ENCODE peak calls at places on chromosomes 7 and 10, in nine cellular contexts. One of them, this sample, is unnamed.

GRCh38 chr7:80047856-80048459 is 86.7 kb upstream of the GNAI1 start:
- DNase-seq in MCF 10A: no peak
- DNase-seq in T follicular helper cell: no peak
- DNase-seq in chondrocyte: no peak
- DNase-seq in H54: no peak
- DNase-seq in astrocyte of the spinal cord: no peak
- DNase-seq in ovary: no peak
- DNase-seq in fibroblast of mammary gland: peak
- DNase-seq in HFF-Myc: no peak
- DNase-seq in this sample: peak

GRCh38 chr10:78973901-78974408 is 94.8 kb upstream of the ZMIZ1 start:
- DNase-seq in chondrocyte: no peak
- DNase-seq in MCF 10A: peak
- DNase-seq in ovary: peak
- DNase-seq in HFF-Myc: peak
- DNase-seq in H54: peak
- DNase-seq in T follicular helper cell: peak
- DNase-seq in fibroblast of mammary gland: peak
- DNase-seq in astrocyte of the spinal cord: peak
- DNase-seq in this sample: peak

GRCh38 chr10:100876575-100877158 is 36.1 kb upstream of the SLF2 start:
- DNase-seq in astrocyte of the spinal cord: no peak
- DNase-seq in HFF-Myc: no peak
- DNase-seq in T follicular helper cell: no peak
- DNase-seq in ovary: no peak
- DNase-seq in MCF 10A: no peak
- DNase-seq in chondrocyte: peak
- DNase-seq in H54: no peak
- DNase-seq in fibroblast of mammary gland: no peak
- DNase-seq in this sample: no peak

GRCh38 chr10:124689911-124690498 is 54.2 kb downstream of the FAM53B start:
- DNase-seq in chondrocyte: no peak
- DNase-seq in H54: no peak
- DNase-seq in fibroblast of mammary gland: no peak
- DNase-seq in astrocyte of the spinal cord: no peak
- DNase-seq in ovary: no peak
- DNase-seq in T follicular helper cell: no peak
- DNase-seq in MCF 10A: no peak
- DNase-seq in HFF-Myc: no peak
- DNase-seq in this sample: no peak

GRCh38 chr10:34609287-34609940 is 205.7 kb downstream of the PARD3 start:
- DNase-seq in ovary: no peak
- DNase-seq in chondrocyte: no peak
- DNase-seq in HFF-Myc: no peak
- DNase-seq in H54: no peak
- DNase-seq in fibroblast of mammary gland: no peak
- DNase-seq in MCF 10A: no peak
- DNase-seq in T follicular helper cell: no peak
- DNase-seq in astrocyte of the spinal cord: no peak
- DNase-seq in this sample: no peak

GRCh38 chr10:63166742-63167258 is 33.7 kb downstream of the NRBF2 start:
- DNase-seq in fibroblast of mammary gland: peak
- DNase-seq in astrocyte of the spinal cord: peak
- DNase-seq in HFF-Myc: peak
- DNase-seq in H54: no peak
- DNase-seq in ovary: no peak
- DNase-seq in chondrocyte: no peak
- DNase-seq in T follicular helper cell: peak
- DNase-seq in MCF 10A: peak
- DNase-seq in this sample: peak

GRCh38 chr10:110138197-110138812 is 69.1 kb upstream of the MXI1 start:
- DNase-seq in MCF 10A: peak
- DNase-seq in T follicular helper cell: no peak
- DNase-seq in chondrocyte: no peak
- DNase-seq in HFF-Myc: peak
- DNase-seq in ovary: no peak
- DNase-seq in astrocyte of the spinal cord: peak
- DNase-seq in H54: no peak
- DNase-seq in fibroblast of mammary gland: peak
- DNase-seq in this sample: peak

GRCh38 chr10:82211331-82211730 is 336.3 kb downstream of the NRG3 start:
- DNase-seq in fibroblast of mammary gland: peak
- DNase-seq in H54: no peak
- DNase-seq in ovary: no peak
- DNase-seq in MCF 10A: no peak
- DNase-seq in chondrocyte: no peak
- DNase-seq in HFF-Myc: no peak
- DNase-seq in T follicular helper cell: no peak
- DNase-seq in astrocyte of the spinal cord: no peak
- DNase-seq in this sample: peak

GRCh38 chr10:350981-351501 is 215.8 kb downstream of the ZMYND11 start:
- DNase-seq in fibroblast of mammary gland: no peak
- DNase-seq in T follicular helper cell: no peak
- DNase-seq in H54: no peak
- DNase-seq in chondrocyte: no peak
- DNase-seq in ovary: no peak
- DNase-seq in HFF-Myc: no peak
- DNase-seq in astrocyte of the spinal cord: no peak
- DNase-seq in MCF 10A: no peak
- DNase-seq in this sample: no peak

GRCh38 chr7:94510582-94511456 is 1.2 kb downstream of the CASD1 start:
- DNase-seq in H54: peak
- DNase-seq in ovary: no peak
- DNase-seq in T follicular helper cell: no peak
- DNase-seq in fibroblast of mammary gland: peak
- DNase-seq in MCF 10A: peak
- DNase-seq in astrocyte of the spinal cord: peak
- DNase-seq in chondrocyte: no peak
- DNase-seq in HFF-Myc: no peak
- DNase-seq in this sample: peak

GRCh38 chr10:65570143-65571010 is 1355.5 kb upstream of the LRRTM3 start:
- DNase-seq in astrocyte of the spinal cord: peak
- DNase-seq in HFF-Myc: peak
- DNase-seq in T follicular helper cell: no peak
- DNase-seq in ovary: peak
- DNase-seq in fibroblast of mammary gland: peak
- DNase-seq in MCF 10A: peak
- DNase-seq in H54: peak
- DNase-seq in chondrocyte: no peak
- DNase-seq in this sample: peak

GRCh38 chr7:137373507-137373906 is 30.0 kb upstream of the PTN start:
- DNase-seq in ovary: no peak
- DNase-seq in MCF 10A: no peak
- DNase-seq in astrocyte of the spinal cord: no peak
- DNase-seq in fibroblast of mammary gland: no peak
- DNase-seq in H54: no peak
- DNase-seq in HFF-Myc: no peak
- DNase-seq in T follicular helper cell: no peak
- DNase-seq in chondrocyte: no peak
- DNase-seq in this sample: peak

GRCh38 chr7:151433721-151434400 is 6.1 kb downstream of the CRYGN start:
- DNase-seq in ovary: no peak
- DNase-seq in T follicular helper cell: no peak
- DNase-seq in chondrocyte: no peak
- DNase-seq in MCF 10A: no peak
- DNase-seq in HFF-Myc: no peak
- DNase-seq in fibroblast of mammary gland: no peak
- DNase-seq in H54: no peak
- DNase-seq in astrocyte of the spinal cord: no peak
- DNase-seq in this sample: no peak

GRCh38 chr7:157981778-157982177 is 605.8 kb downstream of the PTPRN2 start:
- DNase-seq in fibroblast of mammary gland: no peak
- DNase-seq in MCF 10A: no peak
- DNase-seq in chondrocyte: no peak
- DNase-seq in T follicular helper cell: no peak
- DNase-seq in HFF-Myc: no peak
- DNase-seq in ovary: no peak
- DNase-seq in H54: no peak
- DNase-seq in astrocyte of the spinal cord: no peak
- DNase-seq in this sample: no peak

GRCh38 chr10:52464725-52465124 is 150.6 kb downstream of the DKK1 start:
- DNase-seq in T follicular helper cell: no peak
- DNase-seq in H54: no peak
- DNase-seq in fibroblast of mammary gland: no peak
- DNase-seq in astrocyte of the spinal cord: no peak
- DNase-seq in HFF-Myc: no peak
- DNase-seq in ovary: no peak
- DNase-seq in chondrocyte: no peak
- DNase-seq in MCF 10A: no peak
- DNase-seq in this sample: no peak

GRCh38 chr10:58189269-58189668 is 78.4 kb downstream of the IPMK start:
- DNase-seq in chondrocyte: no peak
- DNase-seq in T follicular helper cell: no peak
- DNase-seq in astrocyte of the spinal cord: peak
- DNase-seq in fibroblast of mammary gland: peak
- DNase-seq in H54: no peak
- DNase-seq in HFF-Myc: peak
- DNase-seq in MCF 10A: peak
- DNase-seq in ovary: no peak
- DNase-seq in this sample: peak

GRCh38 chr7:957418-958220 is 3.1 kb upstream of the ADAP1 start:
- DNase-seq in H54: no peak
- DNase-seq in chondrocyte: peak
- DNase-seq in ovary: no peak
- DNase-seq in T follicular helper cell: no peak
- DNase-seq in HFF-Myc: no peak
- DNase-seq in astrocyte of the spinal cord: no peak
- DNase-seq in MCF 10A: no peak
- DNase-seq in fibroblast of mammary gland: no peak
- DNase-seq in this sample: no peak

GRCh38 chr10:17669185-17669872 is 25.4 kb downstream of the STAM start:
- DNase-seq in fibroblast of mammary gland: no peak
- DNase-seq in T follicular helper cell: peak
- DNase-seq in chondrocyte: no peak
- DNase-seq in astrocyte of the spinal cord: no peak
- DNase-seq in MCF 10A: no peak
- DNase-seq in ovary: no peak
- DNase-seq in HFF-Myc: no peak
- DNase-seq in H54: no peak
- DNase-seq in this sample: no peak

GRCh38 chr7:151168022-151168786 is 710 bp upstream of the GBX1 start:
- DNase-seq in fibroblast of mammary gland: no peak
- DNase-seq in chondrocyte: no peak
- DNase-seq in ovary: no peak
- DNase-seq in HFF-Myc: no peak
- DNase-seq in H54: no peak
- DNase-seq in T follicular helper cell: peak
- DNase-seq in astrocyte of the spinal cord: no peak
- DNase-seq in MCF 10A: no peak
- DNase-seq in this sample: no peak

GRCh38 chr7:40382145-40382544 is 247.3 kb downstream of the SUGCT start:
- DNase-seq in HFF-Myc: no peak
- DNase-seq in MCF 10A: no peak
- DNase-seq in astrocyte of the spinal cord: no peak
- DNase-seq in ovary: no peak
- DNase-seq in chondrocyte: no peak
- DNase-seq in fibroblast of mammary gland: peak
- DNase-seq in H54: no peak
- DNase-seq in T follicular helper cell: no peak
- DNase-seq in this sample: no peak

GRCh38 chr10:8393531-8393930 is 339.0 kb downstream of the GATA3 start:
- DNase-seq in fibroblast of mammary gland: no peak
- DNase-seq in chondrocyte: no peak
- DNase-seq in ovary: no peak
- DNase-seq in T follicular helper cell: no peak
- DNase-seq in MCF 10A: no peak
- DNase-seq in H54: no peak
- DNase-seq in astrocyte of the spinal cord: no peak
- DNase-seq in HFF-Myc: no peak
- DNase-seq in this sample: peak

GRCh38 chr7:24722386-24723177 is 34.7 kb downstream of the GSDME start:
- DNase-seq in fibroblast of mammary gland: peak
- DNase-seq in ovary: no peak
- DNase-seq in chondrocyte: no peak
- DNase-seq in HFF-Myc: no peak
- DNase-seq in T follicular helper cell: no peak
- DNase-seq in MCF 10A: peak
- DNase-seq in astrocyte of the spinal cord: peak
- DNase-seq in H54: peak
- DNase-seq in this sample: peak

GRCh38 chr10:101906586-101907183 is 63.1 kb upstream of the KCNIP2 start:
- DNase-seq in HFF-Myc: no peak
- DNase-seq in H54: no peak
- DNase-seq in chondrocyte: no peak
- DNase-seq in T follicular helper cell: no peak
- DNase-seq in astrocyte of the spinal cord: no peak
- DNase-seq in MCF 10A: no peak
- DNase-seq in ovary: no peak
- DNase-seq in fibroblast of mammary gland: no peak
- DNase-seq in this sample: no peak

This sample was measured in fibroblast of the aortic adventitia.